ENCODE peak calls at places on chromosomes 6 and 20, in four cellular contexts. A is HL-60, B is HS-27A, C is NCI-H187 treated with DMSO at 0.1 percent for 48 hours. U is an unnamed sample.

GRCh38 chr6:76230711-76231110 is 158.2 kb upstream of the IMPG1 start:
- DNase-seq in A (peak; percentile 20), B (no peak), C (no peak), U (no peak)

GRCh38 chr6:36924778-36925396 is 29.7 kb upstream of the PI16 start:
- DNase-seq in A (no peak), B (no peak), C (no peak), U (no peak)

GRCh38 chr6:38720295-38720694 is 5.2 kb downstream of the DNAH8 start:
- DNase-seq in A (no peak), B (no peak), C (no peak), U (no peak)

GRCh38 chr6:2713473-2714358 is 37.0 kb downstream of the MYLK4 start:
- DNase-seq in A (no peak), B (peak; percentile 36), C (no peak), U (no peak)

GRCh38 chr20:33370296-33370695 is 31.0 kb downstream of the CDK5RAP1 start:
- DNase-seq in A (no peak), B (no peak), C (peak; percentile 22), U (peak; percentile 19)

GRCh38 chr6:42961020-42961470 is 491 bp downstream of the GNMT start:
- DNase-seq in A (no peak), B (no peak), C (no peak), U (no peak)

GRCh38 chr6:29563435-29563834 is 3.9 kb upstream of the UBD start:
- DNase-seq in A (no peak), B (no peak), C (no peak), U (no peak)

GRCh38 chr6:37366910-37367309 is 13.1 kb downstream of the RNF8 start:
- DNase-seq in A (no peak), B (no peak), C (no peak), U (no peak)

GRCh38 chr6:149122850-149123821 is 194.4 kb upstream of the TAB2 start:
- DNase-seq in A (no peak), B (no peak), C (no peak), U (no peak)

GRCh38 chr6:108690326-108691000 is 129.7 kb downstream of the FOXO3 start:
- DNase-seq in A (no peak), B (no peak), C (no peak), U (no peak)

GRCh38 chr20:40307937-40308478 is 381.0 kb downstream of the MAFB start:
- DNase-seq in A (no peak), B (no peak), C (no peak), U (no peak)

GRCh38 chr6:14454467-14454763 is 336.8 kb downstream of the CD83 start:
- DNase-seq in A (no peak), B (no peak), C (peak; percentile 52), U (no peak)

GRCh38 chr6:132369526-132369925 is 31.7 kb downstream of the MOXD1 start:
- DNase-seq in A (no peak), B (peak; percentile 39), C (no peak), U (no peak)

GRCh38 chr20:658731-659291 is 5.8 kb upstream of the SRXN1 start:
- DNase-seq in A (peak; percentile 78), B (no peak), C (no peak), U (no peak)

GRCh38 chr6:12009180-12009748 is 2.8 kb upstream of the HIVEP1 start:
- DNase-seq in A (no peak), B (no peak), C (no peak), U (no peak)

GRCh38 chr6:160038479-160038878 is 69.6 kb downstream of the IGF2R start:
- DNase-seq in A (no peak), B (no peak), C (no peak), U (no peak)

GRCh38 chr6:8589941-8590676 is 154.8 kb upstream of the SLC35B3 start:
- DNase-seq in A (no peak), B (no peak), C (no peak), U (no peak)

GRCh38 chr6:41700577-41701347 is 34.6 kb downstream of the TFEB start:
- DNase-seq in A (no peak), B (no peak), C (no peak), U (no peak)

GRCh38 chr6:62903263-62903662 is 308.0 kb upstream of the FKBP1C start:
- DNase-seq in A (no peak), B (no peak), C (no peak), U (no peak)

GRCh38 chr6:147618927-147619326 is 110.4 kb downstream of the SAMD5 start:
- DNase-seq in A (no peak), B (no peak), C (no peak), U (no peak)

GRCh38 chr6:620166-620565 is 36.7 kb downstream of the HUS1B start:
- DNase-seq in A (no peak), B (no peak), C (no peak), U (no peak)

GRCh38 chr6:109503327-109504224 is 20.6 kb upstream of the ZBTB24 start:
- DNase-seq in A (no peak), B (no peak), C (no peak), U (no peak)

GRCh38 chr20:12729326-12729725 is 279.4 kb upstream of the SPTLC3 start:
- DNase-seq in A (no peak), B (no peak), C (no peak), U (no peak)

GRCh38 chr6:70557998-70558397 is 8.7 kb upstream of the SDHAF4 start:
- DNase-seq in A (no peak), B (no peak), C (no peak), U (no peak)

GRCh38 chr6:46909371-46909770 is 12.4 kb downstream of the ADGRF5 start:
- DNase-seq in A (no peak), B (no peak), C (no peak), U (no peak)